ENCODE peak calls at places on chromosomes 11 and 22, in eight cellular contexts. L, A, I, N, V, E, F and Y are unnamed samples.

GRCh38 chr11:11069741-11070550 is 212.1 kb upstream of the ZBED5 start:
- DNase-seq in L (peak; percentile 3), A (peak; percentile 15), I (no peak), N (no peak), V (no peak), E (no peak), F (no peak), Y (no peak)

GRCh38 chr11:12706531-12707499 is 32.6 kb downstream of the TEAD1 start:
- DNase-seq in L (no peak), A (no peak), I (no peak), N (no peak), V (peak; percentile 50), E (no peak), F (no peak), Y (no peak)

GRCh38 chr11:121649798-121650197 is 197.0 kb upstream of the SORL1-AS1 start:
- DNase-seq in L (no peak), A (no peak), I (no peak), N (no peak), V (no peak), E (no peak), F (no peak), Y (no peak)

GRCh38 chr22:49009359-49010063 is 818.2 kb downstream of the BRD1 start:
- DNase-seq in L (no peak), A (no peak), I (no peak), N (no peak), V (no peak), E (no peak), F (no peak), Y (no peak)

GRCh38 chr11:75272821-75273301 is 32.3 kb downstream of the TPBGL start:
- DNase-seq in L (no peak), A (no peak), I (no peak), N (no peak), V (no peak), E (no peak), F (no peak), Y (no peak)

GRCh38 chr11:44030276-44030932 is 17.4 kb upstream of the ACCSL start:
- DNase-seq in L (no peak), A (peak; percentile 25), I (no peak), N (no peak), V (peak; percentile 87), E (peak; percentile 85), F (no peak), Y (no peak)

GRCh38 chr22:48137640-48138039 is 1375.2 kb downstream of the TBC1D22A start:
- DNase-seq in L (no peak), A (no peak), I (no peak), N (no peak), V (no peak), E (no peak), F (no peak), Y (no peak)

GRCh38 chr22:23834830-23835772 is 3.7 kb downstream of the DERL3 start:
- DNase-seq in L (no peak), A (no peak), I (no peak), N (no peak), V (no peak), E (no peak), F (no peak), Y (no peak)

GRCh38 chr11:34655335-34656008 is 34.6 kb downstream of the EHF start:
- DNase-seq in L (no peak), A (no peak), I (no peak), N (no peak), V (no peak), E (peak; percentile 89), F (no peak), Y (no peak)

GRCh38 chr11:1036931-1037330 is 413 bp upstream of the MUC6 start:
- DNase-seq in L (no peak), A (no peak), I (no peak), N (no peak), V (no peak), E (no peak), F (no peak), Y (no peak)

GRCh38 chr22:24727218-24727851 is 47.2 kb downstream of the PIWIL3 start:
- DNase-seq in L (peak; percentile 27), A (no peak), I (no peak), N (peak; percentile 72), V (no peak), E (peak; percentile 53), F (no peak), Y (peak; percentile 66)

GRCh38 chr11:64369440-64370135 is 10.6 kb downstream of the RPS6KA4 start:
- DNase-seq in L (no peak), A (no peak), I (no peak), N (no peak), V (no peak), E (no peak), F (no peak), Y (no peak)

GRCh38 chr22:25139062-25139461 is 60.6 kb upstream of the CRYBB3 start:
- DNase-seq in L (no peak), A (no peak), I (no peak), N (no peak), V (no peak), E (no peak), F (no peak), Y (no peak)

GRCh38 chr11:69277074-69277809 is 16.7 kb upstream of the MYEOV start:
- DNase-seq in L (no peak), A (no peak), I (no peak), N (no peak), V (peak; percentile 47), E (no peak), F (no peak), Y (no peak)

GRCh38 chr11:62266558-62266957 is 3.4 kb upstream of the SCGB2A2 start:
- DNase-seq in L (no peak), A (no peak), I (no peak), N (no peak), V (no peak), E (peak; percentile 58), F (no peak), Y (no peak)

GRCh38 chr22:45305456-45306065 is 4.2 kb upstream of the FAM118A start:
- DNase-seq in L (no peak), A (no peak), I (no peak), N (no peak), V (no peak), E (no peak), F (no peak), Y (no peak)

GRCh38 chr11:65862941-65863888 is 3.0 kb downstream of the MUS81 start:
- DNase-seq in L (no peak), A (no peak), I (no peak), N (no peak), V (no peak), E (no peak), F (no peak), Y (no peak)

GRCh38 chr11:121591405-121592033 is 138.8 kb upstream of the SORL1-AS1 start:
- DNase-seq in L (peak; percentile 63), A (peak; percentile 71), I (peak; percentile 59), N (peak; percentile 64), V (peak; percentile 83), E (peak; percentile 84), F (peak; percentile 64), Y (peak; percentile 66)